ENCODE peak calls at places on chromosomes 12 and 14, in four cellular contexts. H is suprapubic skin, F is prostate gland, W is body of pancreas. S is an unnamed sample.
A peak's percentile ranks its signal among the peaks of the same experiment; 100 is the strongest.

GRCh38 chr12:57069522-57069921 is 9.1 kb downstream of the NEMP1 start:
- DNase-seq in W (peak; percentile 69), H (no peak), F (peak; percentile 72), S (peak; percentile 51)

GRCh38 chr14:102316746-102317563 is 2.6 kb upstream of the ZNF839 start:
- DNase-seq in H (peak; percentile 97), F (peak; percentile 93), W (peak; percentile 95), S (peak; percentile 88)

GRCh38 chr12:14937689-14938088 is 648 bp downstream of the ERP27 start:
- DNase-seq in F (no peak), W (peak; percentile 48), H (no peak), S (no peak)

GRCh38 chr12:100733817-100734593 is 60.6 kb upstream of the ANO4 start:
- DNase-seq in F (no peak), H (no peak), W (no peak), S (no peak)

GRCh38 chr12:7933255-7933726 is 2.7 kb downstream of the SLC2A3 start:
- DNase-seq in W (peak; percentile 58), H (peak; percentile 84), F (peak; percentile 33), S (peak; percentile 64)

GRCh38 chr14:31930493-31931225 is 146.4 kb upstream of the ARHGAP5 start:
- DNase-seq in F (no peak), H (no peak), W (no peak), S (no peak)

GRCh38 chr12:100404769-100405407 is 48.0 kb downstream of the SLC17A8 start:
- DNase-seq in H (no peak), F (peak; percentile 28), W (peak; percentile 65), S (no peak)

GRCh38 chr14:23063601-23064000 is 6.3 kb upstream of the CDH24 start:
- DNase-seq in F (no peak), W (no peak), H (no peak), S (no peak)

GRCh38 chr14:59463773-59464650 is 1.2 kb downstream of the GPR135 start:
- DNase-seq in F (no peak), H (no peak), W (peak; percentile 19), S (no peak)

GRCh38 chr14:102901633-102902032 is 20.8 kb upstream of the AMN start:
- DNase-seq in W (no peak), F (no peak), H (no peak), S (no peak)

GRCh38 chr12:83461326-83461985 is 774.8 kb downstream of the TMTC2 start:
- DNase-seq in F (no peak), H (no peak), W (no peak), S (no peak)

GRCh38 chr12:79168687-79169086 is 304.1 kb downstream of the SYT1 start:
- DNase-seq in W (no peak), H (no peak), F (no peak), S (no peak)

DNA sequence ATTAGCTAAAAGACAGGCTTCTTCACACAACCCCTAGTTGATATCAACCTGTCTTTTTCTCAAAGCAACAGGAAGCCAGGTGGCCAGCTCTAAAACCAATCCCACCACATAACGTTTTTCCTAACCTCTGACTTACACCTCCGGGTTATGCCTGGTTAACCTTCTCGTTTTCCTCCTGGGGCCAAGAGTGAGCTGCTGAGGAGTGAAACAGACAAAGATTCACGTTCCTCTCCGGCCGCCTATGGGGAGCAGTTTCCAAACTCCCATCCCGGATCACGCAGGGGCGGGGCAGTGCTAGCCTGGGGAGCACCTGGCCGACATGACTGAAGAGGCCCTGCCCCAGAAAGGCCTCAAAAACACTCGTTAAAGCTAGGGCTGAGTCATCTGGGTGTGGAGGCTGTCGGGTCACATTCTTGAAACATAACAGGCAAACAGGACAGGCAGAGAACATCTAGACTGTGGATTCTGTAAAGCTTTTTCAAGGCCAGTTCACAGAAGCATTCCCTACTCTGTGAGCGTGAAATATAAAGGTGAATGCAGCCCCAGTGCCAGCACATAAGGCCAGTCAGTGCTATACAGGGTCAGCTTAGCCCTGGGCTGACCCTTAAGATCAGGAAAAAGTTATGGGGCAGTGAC is 25.9 kb upstream of the LGALS3 start:
- DNase-seq in W (peak; percentile 61), F (peak; percentile 95), H (peak; percentile 95), S (peak; percentile 94)
- H3K4me1 ChIP-seq in W (peaks cover 58% of the 10 kb centered on the region), F (peaks cover 21% of the 10 kb centered on the region), H (peaks cover 100% of the 10 kb centered on the region), S (peaks cover 31% of the 10 kb centered on the region)

DNA sequence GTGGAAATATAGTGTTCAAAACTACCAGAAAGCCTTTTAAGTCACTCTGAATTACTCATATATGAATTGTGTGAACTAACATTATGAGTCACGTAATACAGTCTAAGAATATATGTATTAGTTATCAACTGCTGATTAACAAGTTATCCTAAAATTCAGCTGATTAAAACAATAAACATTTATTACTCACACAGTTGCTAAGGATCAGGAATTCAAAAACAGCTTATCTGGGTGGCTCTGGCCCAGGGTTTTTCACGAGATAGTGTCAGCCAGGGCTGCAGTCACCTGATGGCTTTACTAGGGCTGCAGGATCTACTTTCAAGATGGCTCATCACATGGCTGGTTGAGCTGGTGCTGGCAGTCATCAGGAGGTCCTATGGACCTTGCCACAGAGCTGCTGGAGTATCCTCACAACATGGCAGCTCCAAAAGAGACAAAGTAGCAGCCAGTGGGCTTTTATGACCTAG is 36.5 kb downstream of the CORO1C start:
- DNase-seq in W (no peak), H (no peak), F (no peak), S (no peak)
- TF ChIP-seq POLR2A in W (no peak), H (no peak), F (no peak), S (no peak)

GRCh38 chr12:69415471-69416275 is 54.5 kb upstream of the FRS2 start:
- DNase-seq in F (peak; percentile 36), W (peak; percentile 56), H (no peak), S (peak; percentile 65)
- TF ChIP-seq CTCF in F (peak; percentile 13), W (peak; percentile 82), H (peak; percentile 72), S (peak; percentile 80)

GRCh38 chr12:68381476-68381875 is 49.3 kb upstream of the MDM1 start:
- DNase-seq in H (no peak), F (no peak), W (no peak), S (no peak)

GRCh38 chr12:68375701-68376469 is 43.7 kb upstream of the MDM1 start:
- DNase-seq in H (no peak), W (no peak), F (no peak), S (no peak)

GRCh38 chr12:68374315-68374982 is 42.3 kb upstream of the MDM1 start:
- DNase-seq in W (no peak), F (no peak), H (no peak), S (no peak)

GRCh38 chr12:68376901-68377300 is 44.7 kb upstream of the MDM1 start:
- DNase-seq in W (no peak), F (no peak), H (no peak), S (no peak)

DNA sequence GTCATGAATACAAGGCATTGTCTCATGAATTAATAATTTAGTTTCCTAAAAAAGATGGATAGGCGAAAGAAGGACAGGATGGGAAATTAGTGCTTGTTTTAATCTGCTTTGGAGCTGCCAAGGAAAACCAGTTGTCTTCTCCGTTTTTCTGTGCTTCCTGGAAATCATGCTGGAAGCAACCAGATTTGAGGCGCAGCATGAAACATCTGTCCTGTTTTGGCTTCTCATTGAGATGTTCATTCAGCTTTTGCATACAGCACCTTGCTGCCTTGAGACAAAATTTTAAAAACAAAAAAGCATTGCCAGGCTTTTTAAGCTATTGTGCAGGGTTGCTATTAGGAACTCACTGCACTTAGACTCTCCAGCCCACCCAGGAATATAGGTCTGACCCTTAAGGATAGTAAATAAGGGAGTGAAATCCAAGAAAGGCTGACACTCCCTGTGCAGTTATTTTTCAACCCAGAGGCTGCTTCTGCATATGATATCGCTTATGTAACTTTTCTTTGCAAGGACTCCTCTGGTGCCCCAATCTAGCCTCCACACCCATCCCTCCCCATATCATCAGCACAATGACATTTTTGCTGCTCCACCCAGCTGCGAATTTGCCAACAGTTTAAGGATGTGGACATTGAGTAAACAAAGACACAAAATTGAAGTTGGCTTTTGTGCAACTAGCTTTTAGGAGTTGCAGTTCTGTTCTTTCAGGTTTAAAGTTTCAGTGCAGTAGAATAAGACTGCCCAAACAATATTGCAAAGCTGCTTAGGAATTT is 46.9 kb upstream of the MDM1 start:
- DNase-seq in H (no peak), W (no peak), F (peak; percentile 53), S (no peak)
- H3K4me1 ChIP-seq in H (peaks cover 22% of the 10 kb centered on the region), W (no peaks in the 10 kb centered on the region), F (peaks cover 7% of the 10 kb centered on the region), S (no peaks in the 10 kb centered on the region)

GRCh38 chr12:109052415-109053323 is at the start of gene USP30:
- DNase-seq in F (peak; percentile 70), H (peak; percentile 86), W (peak; percentile 87), S (peak; percentile 80)

GRCh38 chr12:109056891-109057290 is 4.5 kb downstream of the USP30 start:
- DNase-seq in F (no peak), H (no peak), W (no peak), S (no peak)

GRCh38 chr12:109054520-109054919 is 2.1 kb downstream of the USP30 start:
- DNase-seq in W (no peak), F (no peak), H (no peak), S (no peak)

GRCh38 chr12:109052097-109052414 is 320 bp upstream of the USP30 start:
- DNase-seq in W (no peak), F (no peak), H (no peak), S (no peak)

GRCh38 chr12:109053382-109054123 is 1.2 kb downstream of the USP30 start:
- DNase-seq in F (no peak), W (no peak), H (no peak), S (no peak)
- TF ChIP-seq POLR2A in F (no peak), W (peak; percentile 9), H (no peak), S (no peak)

GRCh38 chr12:109797905-109798669 is 35.1 kb downstream of the TRPV4 start:
- DNase-seq in W (no peak), F (no peak), H (no peak), S (no peak)
- TF ChIP-seq CTCF in W (no peak), F (no peak), H (no peak), S (no peak)

S was measured in uterus.